ENCODE peak calls at places on chromosomes 13 and 19, in five cellular contexts. R is OCI-LY7, A is heart left ventricle, O is right cardiac atrium, T is pancreas. U is an unnamed sample.

GRCh38 chr13:73429691-73430090 is 370.9 kb downstream of the KLF5 start:
- DNase-seq in A (no peak), T (no peak), O (no peak), R (no peak), U (no peak)

GRCh38 chr19:42018503-42019193 is 24.6 kb upstream of the ATP1A3 start:
- DNase-seq in O (no peak), T (no peak), R (no peak), A (no peak), U (peak)

GRCh38 chr19:42606660-42607351 is 12.1 kb upstream of the CEACAM8 start:
- DNase-seq in O (peak), R (peak), T (peak), A (peak), U (no peak)

GRCh38 chr13:97174638-97175037 is 47.5 kb upstream of the MBNL2 start:
- DNase-seq in T (no peak), R (no peak), O (no peak), A (no peak), U (no peak)

GRCh38 chr19:33124207-33125098 is 7.5 kb upstream of the WDR88 start:
- DNase-seq in R (no peak), A (no peak), T (no peak), O (no peak), U (no peak)

GRCh38 chr19:51338563-51339312 is 3.2 kb downstream of the VSIG10L start:
- DNase-seq in A (peak), T (peak), O (peak), R (peak), U (peak)

GRCh38 chr13:39603424-39603947 is 493 bp upstream of the LHFPL6 start:
- DNase-seq in O (peak), R (no peak), A (peak), T (no peak), U (no peak)

GRCh38 chr13:20703785-20704458 is 423 bp downstream of the IL17D start:
- DNase-seq in R (peak), A (peak), T (peak), O (peak), U (peak)

GRCh38 chr19:19747357-19748220 is 14.7 kb upstream of the ZNF14 start:
- DNase-seq in T (no peak), R (no peak), O (no peak), A (no peak), U (no peak)

GRCh38 chr13:113633485-113633873 is 24.5 kb downstream of the ATP4B start:
- DNase-seq in T (no peak), A (no peak), O (no peak), R (no peak), U (no peak)

GRCh38 chr13:63501702-63502101 is 2086.1 kb upstream of the PCDH20 start:
- DNase-seq in A (no peak), O (no peak), T (peak), R (no peak), U (no peak)

GRCh38 chr19:5354403-5354802 is 13.8 kb upstream of the PTPRS start:
- DNase-seq in T (no peak), R (no peak), A (no peak), O (no peak), U (peak)

GRCh38 chr13:99086149-99086868 is 108.4 kb upstream of the DOCK9 start:
- DNase-seq in A (peak), T (peak), O (peak), R (peak), U (peak)

GRCh38 chr13:101529419-101529818 is 76.9 kb downstream of the ITGBL1 start:
- DNase-seq in A (no peak), R (no peak), O (no peak), T (no peak), U (peak)

GRCh38 chr13:35768126-35768525 is 291.6 kb upstream of the MAB21L1 start:
- DNase-seq in R (no peak), T (no peak), A (no peak), O (no peak), U (no peak)

GRCh38 chr13:113840541-113841354 is 23.1 kb downstream of the GAS6 start:
- DNase-seq in A (no peak), R (no peak), O (peak), T (no peak), U (no peak)

GRCh38 chr19:48053856-48054255 is 10.0 kb upstream of the CABP5 start:
- DNase-seq in T (no peak), O (no peak), R (no peak), A (no peak), U (no peak)

GRCh38 chr13:26628706-26629105 is 71.2 kb downstream of the WASF3 start:
- DNase-seq in O (no peak), T (no peak), A (no peak), R (peak), U (peak)

GRCh38 chr13:26749285-26749684 is 11.3 kb downstream of the GPR12 start:
- DNase-seq in O (no peak), T (no peak), R (no peak), A (no peak), U (no peak)

GRCh38 chr19:47609885-47610545 is 1.1 kb downstream of the BICRA start:
- DNase-seq in O (peak), A (peak), T (peak), R (peak), U (no peak)

GRCh38 chr13:94641432-94641941 is 39.8 kb downstream of the GPR180 start:
- DNase-seq in O (no peak), A (no peak), R (no peak), T (no peak), U (peak)

GRCh38 chr19:45046355-45046754 is 7.5 kb downstream of the CLASRP start:
- DNase-seq in O (no peak), T (no peak), A (no peak), R (no peak), U (no peak)

GRCh38 chr19:44775676-44776240 is 1.9 kb upstream of the CBLC start:
- DNase-seq in T (no peak), O (no peak), A (no peak), R (no peak), U (no peak)

GRCh38 chr19:45761714-45762113 is 7.3 kb downstream of the SIX5 start:
- DNase-seq in A (no peak), T (no peak), O (no peak), R (no peak), U (no peak)

GRCh38 chr13:27808866-27809546 is 16.7 kb downstream of the GSX1 start:
- DNase-seq in R (no peak), A (no peak), T (no peak), O (no peak), U (no peak)

GRCh38 chr13:98584668-98585397 is 7.9 kb upstream of the STK24 start:
- DNase-seq in T (no peak), R (no peak), A (no peak), O (no peak), U (no peak)

GRCh38 chr13:98842074-98842473 is 89.6 kb upstream of the SLC15A1 start:
- DNase-seq in R (no peak), A (no peak), O (no peak), T (no peak), U (no peak)

GRCh38 chr19:50311723-50312635 is 17.2 kb downstream of the KCNC3 start:
- DNase-seq in A (no peak), O (no peak), T (no peak), R (no peak), U (no peak)

GRCh38 chr19:49114630-49115363 is 627 bp downstream of the LIN7B start:
- DNase-seq in T (peak), O (peak), R (peak), A (peak), U (peak)

GRCh38 chr19:43638214-43638990 is 1.2 kb downstream of the CADM4 start:
- DNase-seq in O (no peak), T (no peak), R (no peak), A (no peak), U (no peak)

GRCh38 chr19:28619842-28620429 is 593.0 kb downstream of the UQCRFS1 start:
- DNase-seq in O (no peak), R (peak), A (no peak), T (no peak), U (no peak)

GRCh38 chr19:49710372-49710951 is 19.5 kb downstream of the CPT1C start:
- DNase-seq in R (no peak), A (no peak), T (no peak), O (no peak), U (no peak)

GRCh38 chr13:78102121-78102677 is 183.6 kb upstream of the EDNRB start:
- DNase-seq in A (peak), O (peak), T (peak), R (no peak), U (peak)

GRCh38 chr19:17755977-17756670 is 4.8 kb downstream of the FCHO1 start:
- DNase-seq in O (no peak), A (no peak), R (peak), T (peak), U (peak)

GRCh38 chr19:17761148-17761547 is 9.9 kb downstream of the FCHO1 start:
- DNase-seq in O (no peak), A (no peak), T (no peak), R (no peak), U (no peak)

GRCh38 chr19:17757125-17757524 is 5.8 kb downstream of the FCHO1 start:
- DNase-seq in A (peak), R (no peak), O (peak), T (peak), U (peak)

GRCh38 chr19:17755533-17755885 is 4.2 kb downstream of the FCHO1 start:
- DNase-seq in R (no peak), T (no peak), O (no peak), A (no peak), U (no peak)

GRCh38 chr19:17758528-17758927 is 7.3 kb downstream of the FCHO1 start:
- DNase-seq in R (no peak), T (no peak), A (no peak), O (no peak), U (no peak)
- H3K27ac ChIP-seq in R (no peak), T (no peak), A (no peak), O (no peak), U (no peak)

DNA sequence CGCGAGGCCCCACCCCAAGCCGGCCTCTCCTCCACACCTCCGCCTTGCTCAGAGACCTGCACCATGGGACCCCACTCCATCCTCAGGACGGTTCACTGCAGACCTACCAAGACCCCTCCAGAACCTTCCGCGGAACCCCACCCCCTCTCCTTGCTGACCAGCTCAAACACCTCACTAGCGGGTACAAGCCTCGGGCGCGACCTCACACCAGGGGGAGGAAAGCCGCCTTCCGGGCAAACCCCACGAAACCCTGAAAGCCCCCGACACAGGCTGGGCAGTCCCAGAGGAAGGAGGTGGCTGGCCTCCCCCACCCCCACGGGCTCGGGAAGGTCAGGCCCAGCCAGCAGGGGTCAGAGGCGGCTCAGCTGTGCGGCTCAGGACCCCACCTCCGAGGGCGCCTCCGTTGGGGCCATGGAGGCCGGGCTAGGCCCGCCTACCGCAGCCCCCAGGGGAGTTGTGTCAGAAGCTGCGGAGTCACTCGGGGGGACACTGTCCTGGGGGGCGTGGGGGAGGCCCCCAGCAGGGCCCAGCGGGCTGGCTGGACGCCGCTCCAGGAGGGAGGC is 9.8 kb downstream of the GRIN3B start:
- DNase-seq in R (no peak), O (no peak), T (no peak), A (no peak), U (no peak)
- H3K27ac ChIP-seq in R (no peak), O (no peak), T (no peak), A (no peak), U (no peak)

GRCh38 chr19:18539372-18539771 is 4.0 kb downstream of the FKBP8 start:
- DNase-seq in T (no peak), R (no peak), A (no peak), O (no peak), U (no peak)

GRCh38 chr19:18543814-18544475 is 572 bp upstream of the FKBP8 start:
- DNase-seq in A (peak), O (peak), R (peak), T (no peak), U (peak)

GRCh38 chr19:18541258-18541991 is 1.9 kb downstream of the FKBP8 start:
- DNase-seq in A (no peak), R (no peak), T (no peak), O (no peak), U (no peak)

GRCh38 chr19:18542936-18543813 is at the start of gene FKBP8:
- DNase-seq in O (peak), T (peak), A (peak), R (peak), U (peak)

DNA sequence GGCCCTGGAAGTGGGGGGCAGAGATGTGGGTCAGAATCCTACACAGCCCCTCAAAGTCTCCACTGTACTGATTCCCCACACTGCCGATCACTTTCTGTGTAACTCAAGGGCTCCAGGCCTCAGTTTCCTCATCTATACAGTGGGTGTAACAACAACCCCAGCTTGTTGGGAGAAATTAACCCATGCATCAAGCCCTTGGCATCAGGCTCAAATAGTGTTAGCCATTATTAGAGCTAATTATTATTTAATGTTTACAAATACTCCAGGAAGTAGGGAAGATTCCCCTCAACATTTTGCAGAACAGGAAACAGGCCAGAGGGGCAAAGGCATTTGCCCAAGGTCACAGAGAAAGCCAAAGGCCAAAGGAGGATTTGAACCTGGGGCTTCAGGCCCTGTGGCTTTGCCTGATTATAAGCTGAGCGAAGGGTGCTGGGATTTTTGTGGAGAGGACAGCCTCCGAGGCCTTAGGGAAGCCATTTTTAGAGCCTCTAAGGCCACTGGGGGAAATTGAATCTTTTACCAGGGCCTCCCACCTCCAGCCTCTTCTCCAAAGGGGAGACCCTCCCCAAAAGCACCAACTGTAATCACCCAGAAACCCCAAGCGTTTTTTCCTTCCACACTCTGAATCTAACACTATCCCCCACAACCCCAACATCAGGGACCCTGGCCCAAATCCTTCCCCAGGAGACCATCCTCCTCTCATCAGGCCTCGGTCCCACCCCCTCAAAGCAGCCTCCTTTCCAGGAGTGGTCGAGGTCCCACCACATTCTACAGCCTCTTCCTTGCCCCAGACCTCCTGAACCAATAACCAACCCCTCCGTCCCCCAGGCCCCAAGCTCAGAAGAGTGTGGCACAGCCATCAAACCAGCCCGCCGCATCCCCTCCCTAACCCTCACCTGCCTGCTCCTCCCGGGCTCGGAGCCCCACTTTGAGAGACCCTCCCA is 1.1 kb downstream of the FKBP8 start:
- DNase-seq in O (no peak), A (no peak), R (peak), T (no peak), U (no peak)
- H3K27ac ChIP-seq in O (peak), A (peak), R (peak), T (peak), U (no peak)

GRCh38 chr19:55620410-55620809 is 4.0 kb downstream of the ZNF784 start:
- DNase-seq in O (no peak), A (no peak), R (no peak), T (no peak), U (no peak)
- H3K27ac ChIP-seq in O (no peak), A (no peak), R (no peak), T (no peak), U (no peak)

GRCh38 chr19:54416695-54417491 is 1.6 kb downstream of the TTYH1 start:
- DNase-seq in T (no peak), R (no peak), O (no peak), A (no peak), U (no peak)
- H3K27ac ChIP-seq in T (no peak), R (no peak), O (no peak), A (peak), U (no peak)

GRCh38 chr19:1285737-1286360 is at the start of gene EFNA2:
- DNase-seq in R (no peak), A (no peak), T (no peak), O (no peak), U (no peak)
- H3K27ac ChIP-seq in R (no peak), A (no peak), T (no peak), O (no peak), U (no peak)

GRCh38 chr19:10553087-10553667 is 9.5 kb downstream of the ATG4D start:
- DNase-seq in R (peak), O (no peak), T (no peak), A (no peak), U (no peak)

GRCh38 chr19:10549733-10550132 is 6.0 kb downstream of the ATG4D start:
- DNase-seq in A (no peak), O (no peak), R (no peak), T (no peak), U (no peak)

GRCh38 chr19:10550336-10550735 is 6.6 kb downstream of the ATG4D start:
- DNase-seq in O (no peak), R (no peak), A (no peak), T (no peak), U (no peak)

GRCh38 chr19:10552596-10553053 is 8.9 kb downstream of the ATG4D start:
- DNase-seq in T (no peak), A (no peak), O (no peak), R (peak), U (no peak)

DNA sequence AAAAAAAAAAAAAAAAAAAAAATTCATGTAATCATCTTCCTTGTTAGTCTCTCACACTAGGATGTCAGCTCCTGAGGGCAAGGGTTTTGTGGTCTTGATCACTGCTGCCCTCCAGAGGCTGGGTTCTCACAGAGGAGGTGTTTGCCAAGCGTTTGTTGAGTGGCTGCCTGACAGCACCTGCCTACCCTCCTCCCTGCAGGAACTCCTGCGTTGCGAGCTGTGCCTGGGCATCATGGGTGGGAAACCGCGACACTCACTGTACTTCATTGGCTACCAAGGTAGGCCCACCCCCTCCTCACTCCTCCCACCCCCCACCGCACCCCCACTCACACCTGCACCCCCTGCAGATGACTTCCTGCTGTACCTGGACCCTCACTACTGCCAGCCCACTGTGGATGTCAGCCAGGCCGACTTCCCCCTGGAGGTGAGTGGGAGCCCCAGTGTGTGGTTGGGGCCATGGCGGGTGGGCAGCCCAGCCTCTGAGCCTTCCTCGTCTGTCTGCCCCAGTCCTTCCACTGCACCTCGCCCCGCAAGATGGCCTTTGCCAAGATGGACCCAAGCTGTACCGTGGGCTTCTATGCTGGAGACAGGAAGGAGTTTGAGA is 8.1 kb downstream of the ATG4D start:
- DNase-seq in A (no peak), R (peak), O (no peak), T (no peak), U (no peak)
- H3K27ac ChIP-seq in A (no peak), R (peak), O (no peak), T (no peak), U (no peak)

DNA sequence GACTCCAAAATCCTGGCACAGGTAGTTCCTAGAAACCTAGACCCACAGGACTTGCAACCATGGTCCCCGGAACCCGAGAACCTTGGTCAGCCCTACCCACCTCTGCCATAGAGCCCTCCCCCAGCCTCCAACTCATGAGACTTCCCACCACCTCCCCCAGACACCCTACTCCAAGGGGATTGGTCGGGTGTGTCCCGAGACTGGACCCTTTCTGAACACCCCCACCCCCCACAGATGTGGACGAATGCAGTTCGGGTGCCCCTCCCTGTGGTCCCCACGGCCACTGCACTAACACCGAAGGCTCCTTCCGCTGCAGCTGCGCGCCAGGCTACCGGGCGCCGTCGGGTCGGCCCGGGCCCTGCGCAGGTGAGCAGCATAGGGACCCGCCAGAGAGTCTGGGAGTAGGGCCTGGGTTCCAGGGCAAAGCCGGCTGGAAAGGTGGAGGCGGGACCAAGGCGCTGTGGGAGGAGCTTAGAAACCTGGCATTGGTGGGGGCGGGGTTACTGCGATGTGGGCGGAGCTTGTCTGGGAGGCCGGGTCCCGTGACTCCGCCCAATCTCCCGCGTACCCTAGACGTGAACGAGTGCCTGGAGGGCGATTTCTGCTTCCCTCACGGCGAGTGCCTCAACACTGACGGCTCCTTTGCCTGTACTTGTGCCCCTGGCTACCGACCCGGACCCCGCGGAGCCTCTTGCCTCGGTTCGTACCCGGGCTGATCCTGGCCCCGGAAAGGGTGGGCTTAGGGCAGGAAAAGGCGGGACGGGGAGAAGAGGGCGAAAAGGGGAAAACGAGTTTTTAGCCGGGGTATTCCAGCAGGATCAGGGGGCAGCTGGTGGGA is 11.9 kb downstream of the LTBP4 start:
- DNase-seq in A (peak), R (peak), O (peak), T (peak), U (peak)
- H3K27ac ChIP-seq in A (peak), R (peak), O (peak), T (no peak), U (peak)

U was measured in brain microvascular endothelial cell.